ENCODE peak calls at places on chromosomes 16 and 17, in seven cellular contexts. M is kidney epithelial cell, L is mammary epithelial cell, E is HCT116, J is psoas muscle, R is BJ, U is A549. W is an unnamed sample.

GRCh38 chr16:23987443-23987842 is 151.7 kb downstream of the PRKCB start:
- DNase-seq in J (no peak), E (no peak), U (no peak), R (no peak), L (no peak), M (no peak), W (no peak)

GRCh38 chr17:55926276-55926995 is 175.6 kb downstream of the PCTP start:
- DNase-seq in L (no peak), E (no peak), J (no peak), M (no peak), R (no peak), U (no peak), W (no peak)

GRCh38 chr17:40158438-40158837 is 18.1 kb downstream of the CASC3 start:
- DNase-seq in R (no peak), E (no peak), J (no peak), U (no peak), M (no peak), L (no peak), W (no peak)

GRCh38 chr17:83199500-83200201 is 120.2 kb downstream of the METRNL start:
- DNase-seq in U (no peak), J (peak), L (no peak), R (peak), M (no peak), E (no peak), W (no peak)

GRCh38 chr16:1764971-1765370 is 6.4 kb downstream of the NME3 start:
- DNase-seq in L (no peak), U (no peak), E (no peak), J (no peak), R (no peak), M (no peak), W (no peak)

GRCh38 chr16:12340151-12340733 is 363.7 kb downstream of the SNX29 start:
- DNase-seq in M (no peak), U (peak), J (no peak), R (peak), E (peak), L (peak), W (no peak)

GRCh38 chr16:89373355-89374110 is 116.8 kb downstream of the ANKRD11 start:
- DNase-seq in U (no peak), M (peak), J (peak), L (no peak), R (no peak), E (no peak), W (no peak)

GRCh38 chr16:58413359-58413758 is 21.1 kb downstream of the GINS3 start:
- DNase-seq in E (no peak), U (no peak), M (no peak), J (no peak), R (no peak), L (no peak), W (no peak)

GRCh38 chr16:87628940-87629339 is 26.6 kb downstream of the JPH3 start:
- DNase-seq in U (peak), L (peak), M (peak), R (no peak), E (no peak), J (peak), W (peak)

GRCh38 chr17:49209061-49209571 is 1.3 kb downstream of the GNGT2 start:
- DNase-seq in M (no peak), L (peak), E (no peak), R (no peak), U (no peak), J (no peak), W (no peak)
- H3K4me3 ChIP-seq in M (no peak), L (no peak), E (no peak), R (no peak), U (no peak), J (no peak), W (no peak)

GRCh38 chr17:49001671-49002070 is 4.5 kb downstream of the IGF2BP1 start:
- DNase-seq in L (no peak), R (no peak), J (no peak), M (no peak), U (no peak), E (no peak), W (no peak)
- H3K4me3 ChIP-seq in L (no peak), R (no peak), J (no peak), M (no peak), U (peak), E (no peak), W (no peak)

GRCh38 chr17:53574038-53574437 is 248.7 kb upstream of the KIF2B start:
- DNase-seq in E (no peak), R (no peak), M (no peak), U (no peak), L (no peak), J (no peak), W (no peak)

GRCh38 chr17:53571342-53571741 is 251.4 kb upstream of the KIF2B start:
- DNase-seq in R (no peak), U (no peak), L (no peak), M (no peak), J (no peak), E (no peak), W (no peak)

GRCh38 chr17:53570731-53571130 is 252.0 kb upstream of the KIF2B start:
- DNase-seq in L (no peak), M (no peak), J (no peak), R (no peak), E (no peak), U (no peak), W (no peak)
- H3K4me3 ChIP-seq in L (peak), M (no peak), J (no peak), R (no peak), E (no peak), U (no peak), W (no peak)

GRCh38 chr17:35536664-35537160 is 766 bp downstream of the SLFN12L start:
- DNase-seq in J (no peak), M (no peak), R (no peak), L (no peak), U (no peak), E (no peak), W (no peak)
- H3K4me3 ChIP-seq in J (peak), M (no peak), R (no peak), L (no peak), U (no peak), E (no peak), W (no peak)

DNA sequence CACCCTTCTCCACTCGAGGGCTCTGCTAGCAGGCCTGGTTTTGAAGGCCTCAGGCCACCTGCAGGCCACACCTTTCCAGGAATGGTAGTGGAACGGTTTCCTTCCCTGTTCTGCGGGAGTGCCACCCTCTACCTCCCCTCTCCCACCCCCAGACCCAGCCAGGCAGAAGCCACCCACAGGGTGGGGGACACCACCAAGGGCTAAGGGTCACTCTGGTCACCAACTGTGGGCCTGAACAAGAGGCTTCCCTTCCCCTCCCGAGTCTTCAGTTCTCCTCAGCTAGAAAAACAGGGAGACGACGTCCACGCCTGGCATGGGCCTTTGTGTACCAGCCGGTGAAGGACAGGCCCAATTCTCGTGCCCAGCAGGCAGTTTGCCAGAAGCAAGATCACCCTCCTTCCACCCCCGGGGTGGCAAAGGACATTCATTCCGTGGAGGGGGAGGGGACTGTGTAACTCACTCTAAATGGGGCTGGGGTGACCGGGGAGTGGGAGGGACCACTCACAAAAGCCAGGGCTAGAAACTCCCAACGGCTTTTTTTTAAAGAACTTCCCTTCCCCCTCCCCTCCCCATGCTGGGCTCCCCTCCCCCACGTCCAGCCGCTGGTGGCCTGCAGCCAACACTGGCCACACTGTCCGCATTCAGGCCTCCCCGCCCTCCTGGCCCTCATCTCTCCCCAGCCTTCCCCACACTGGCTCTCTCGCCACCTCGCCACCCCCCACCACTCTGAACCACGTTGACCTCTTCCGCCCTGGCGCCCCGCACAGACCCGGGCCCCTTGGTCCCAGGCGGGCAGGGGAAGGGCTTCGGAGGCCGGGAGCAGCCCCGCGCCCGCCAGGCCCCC is 7.7 kb downstream of the CBX4 start:
- DNase-seq in E (no peak), L (no peak), J (peak), M (no peak), R (no peak), U (no peak), W (no peak)
- H3K4me3 ChIP-seq in E (no peak), L (no peak), J (peak), M (no peak), R (no peak), U (peak), W (no peak)

GRCh38 chr17:31595666-31596381 is 204.3 kb downstream of the RAB11FIP4 start:
- DNase-seq in R (no peak), L (no peak), U (no peak), J (no peak), M (no peak), E (no peak), W (no peak)
- H3K4me3 ChIP-seq in R (no peak), L (no peak), U (no peak), J (no peak), M (no peak), E (no peak), W (peak)

GRCh38 chr17:77377836-77378235 is 237.1 kb downstream of the SEC14L1 start:
- DNase-seq in M (no peak), J (no peak), E (no peak), L (no peak), U (no peak), R (no peak), W (no peak)
- H3K4me3 ChIP-seq in M (no peak), J (no peak), E (no peak), L (no peak), U (no peak), R (no peak), W (no peak)

GRCh38 chr17:31859487-31860008 is 504 bp upstream of the COPRS start:
- DNase-seq in U (no peak), J (no peak), L (no peak), E (no peak), M (no peak), R (no peak), W (no peak)
- H3K4me3 ChIP-seq in U (peak), J (peak), L (peak), E (peak), M (peak), R (peak), W (peak)

DNA sequence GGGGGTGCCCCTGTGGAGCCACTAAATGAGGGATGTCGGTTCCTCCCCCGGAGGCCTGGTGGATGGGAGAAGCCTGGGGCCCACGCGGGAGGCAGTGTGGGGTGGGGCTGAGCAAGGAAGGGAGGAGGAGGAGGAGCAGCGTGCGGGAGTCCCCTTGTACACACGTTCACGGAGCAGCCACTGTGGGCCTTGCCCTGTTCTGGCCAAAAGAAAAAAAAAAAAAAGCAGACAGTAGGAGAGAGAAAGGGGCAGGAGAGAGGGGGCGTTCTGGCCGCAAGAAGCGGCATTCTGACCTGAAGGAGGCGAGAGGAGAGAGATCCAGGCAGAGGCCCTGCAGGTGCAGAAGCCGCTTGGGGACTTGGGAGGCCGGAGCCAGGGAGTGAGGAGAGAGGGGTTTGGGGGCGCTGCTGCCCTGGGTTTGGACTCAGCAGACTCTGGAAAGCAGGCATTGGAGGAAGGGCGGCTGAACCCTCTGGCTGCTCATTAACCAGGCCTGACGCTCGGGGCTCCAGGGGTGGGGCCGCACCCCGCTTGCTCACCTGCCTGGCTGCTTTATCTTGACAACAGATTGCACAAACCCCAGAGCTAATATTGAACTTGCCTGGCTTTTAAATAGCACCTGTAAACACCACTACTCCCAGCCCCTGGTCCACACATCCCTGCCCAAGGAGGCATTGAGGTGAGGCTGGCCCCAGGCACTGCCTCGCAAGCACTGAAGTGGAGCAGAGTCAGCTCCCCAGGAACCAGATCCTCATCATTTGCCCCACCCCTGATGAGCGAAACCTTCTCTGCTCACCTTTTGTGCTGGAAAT is 190.5 kb upstream of the GSE1 start:
- DNase-seq in E (no peak), U (no peak), J (no peak), M (no peak), L (no peak), R (no peak), W (no peak)
- H3K4me3 ChIP-seq in E (no peak), U (peak), J (no peak), M (no peak), L (no peak), R (no peak), W (no peak)

W was measured in keratinocyte.